ENCODE peak calls at places on chromosome 15, in five cellular contexts. One of them, this sample, is unnamed.

GRCh38 chr15:41493205-41493901 is at the start of gene ITPKA:
- DNase-seq in WTC11: peak
- DNase-seq in naive thymus-derived CD8-positive, alpha-beta T cell: peak
- DNase-seq in RWPE1: peak
- DNase-seq in adrenal gland: peak
- DNase-seq in this sample: peak

GRCh38 chr15:91860498-91860897 is 7.0 kb downstream of the SLCO3A1 start:
- DNase-seq in adrenal gland: no peak
- DNase-seq in WTC11: no peak
- DNase-seq in naive thymus-derived CD8-positive, alpha-beta T cell: no peak
- DNase-seq in RWPE1: no peak
- DNase-seq in this sample: no peak

GRCh38 chr15:57356636-57357035 is 19.7 kb upstream of the CGNL1 start:
- DNase-seq in WTC11: no peak
- DNase-seq in adrenal gland: no peak
- DNase-seq in naive thymus-derived CD8-positive, alpha-beta T cell: no peak
- DNase-seq in RWPE1: peak
- DNase-seq in this sample: no peak

GRCh38 chr15:98727115-98728040 is 79.0 kb downstream of the IGF1R start:
- DNase-seq in naive thymus-derived CD8-positive, alpha-beta T cell: no peak
- DNase-seq in RWPE1: peak
- DNase-seq in WTC11: peak
- DNase-seq in adrenal gland: peak
- DNase-seq in this sample: peak

GRCh38 chr15:42155546-42156265 is 730 bp downstream of the PLA2G4F start:
- DNase-seq in naive thymus-derived CD8-positive, alpha-beta T cell: no peak
- DNase-seq in RWPE1: no peak
- DNase-seq in WTC11: no peak
- DNase-seq in adrenal gland: no peak
- DNase-seq in this sample: no peak

GRCh38 chr15:68232937-68233336 is 3.4 kb upstream of the CLN6 start:
- DNase-seq in adrenal gland: no peak
- DNase-seq in naive thymus-derived CD8-positive, alpha-beta T cell: no peak
- DNase-seq in RWPE1: no peak
- DNase-seq in WTC11: no peak
- DNase-seq in this sample: no peak

GRCh38 chr15:52100807-52101206 is 11.8 kb downstream of the BCL2L10 start:
- DNase-seq in RWPE1: no peak
- DNase-seq in adrenal gland: peak
- DNase-seq in WTC11: no peak
- DNase-seq in naive thymus-derived CD8-positive, alpha-beta T cell: no peak
- DNase-seq in this sample: peak

GRCh38 chr15:101267320-101268104 is 9.8 kb downstream of the SELENOS start:
- DNase-seq in RWPE1: no peak
- DNase-seq in adrenal gland: no peak
- DNase-seq in WTC11: no peak
- DNase-seq in naive thymus-derived CD8-positive, alpha-beta T cell: no peak
- DNase-seq in this sample: no peak

GRCh38 chr15:41465822-41466421 is 27.8 kb upstream of the ITPKA start:
- DNase-seq in adrenal gland: no peak
- DNase-seq in WTC11: no peak
- DNase-seq in naive thymus-derived CD8-positive, alpha-beta T cell: peak
- DNase-seq in RWPE1: peak
- DNase-seq in this sample: peak

GRCh38 chr15:74209997-74210573 is 7.5 kb upstream of the STRA6 start:
- DNase-seq in naive thymus-derived CD8-positive, alpha-beta T cell: no peak
- DNase-seq in adrenal gland: no peak
- DNase-seq in RWPE1: no peak
- DNase-seq in WTC11: no peak
- DNase-seq in this sample: no peak

GRCh38 chr15:90286678-90287077 is 21.2 kb downstream of the NGRN start:
- DNase-seq in adrenal gland: no peak
- DNase-seq in naive thymus-derived CD8-positive, alpha-beta T cell: peak
- DNase-seq in WTC11: no peak
- DNase-seq in RWPE1: peak
- DNase-seq in this sample: peak

GRCh38 chr15:89566141-89566540 is 9.1 kb upstream of the TICRR start:
- DNase-seq in adrenal gland: no peak
- DNase-seq in RWPE1: peak
- DNase-seq in WTC11: no peak
- DNase-seq in naive thymus-derived CD8-positive, alpha-beta T cell: no peak
- DNase-seq in this sample: no peak

GRCh38 chr15:29560896-29561295 is 261.4 kb downstream of the TJP1 start:
- DNase-seq in naive thymus-derived CD8-positive, alpha-beta T cell: no peak
- DNase-seq in adrenal gland: no peak
- DNase-seq in RWPE1: no peak
- DNase-seq in WTC11: no peak
- DNase-seq in this sample: no peak

GRCh38 chr15:38260077-38260476 is 7.4 kb downstream of the SPRED1 start:
- DNase-seq in adrenal gland: no peak
- DNase-seq in WTC11: no peak
- DNase-seq in RWPE1: no peak
- DNase-seq in naive thymus-derived CD8-positive, alpha-beta T cell: no peak
- DNase-seq in this sample: no peak

GRCh38 chr15:69804786-69805185 is 292.9 kb downstream of the TLE3 start:
- DNase-seq in WTC11: no peak
- DNase-seq in naive thymus-derived CD8-positive, alpha-beta T cell: no peak
- DNase-seq in adrenal gland: no peak
- DNase-seq in RWPE1: no peak
- DNase-seq in this sample: no peak

GRCh38 chr15:96351801-96352593 is 21.5 kb downstream of the NR2F2 start:
- DNase-seq in RWPE1: no peak
- DNase-seq in naive thymus-derived CD8-positive, alpha-beta T cell: no peak
- DNase-seq in adrenal gland: peak
- DNase-seq in WTC11: peak
- DNase-seq in this sample: no peak

GRCh38 chr15:65304393-65305143 is at the start of gene RNU5B-1:
- DNase-seq in adrenal gland: peak
- DNase-seq in RWPE1: peak
- DNase-seq in WTC11: peak
- DNase-seq in naive thymus-derived CD8-positive, alpha-beta T cell: peak
- DNase-seq in this sample: peak